ENCODE peak calls at places on chromosome 7, in five cellular contexts. P is foreskin fibroblast, U is transverse colon, T is GM12891, A is globus pallidus. D is an unnamed sample.

GRCh38 chr7:25619963-25620799 is 391.9 kb upstream of the NPVF start:
- DNase-seq in T (no peak), P (no peak), U (peak; percentile 38), A (peak; percentile 55), D (no peak)

GRCh38 chr7:135405969-135406368 is 103.9 kb downstream of the CNOT4 start:
- DNase-seq in U (no peak), P (no peak), T (no peak), A (no peak), D (no peak)

GRCh38 chr7:25549315-25549933 is 321.1 kb upstream of the NPVF start:
- DNase-seq in P (no peak), U (no peak), T (no peak), A (no peak), D (no peak)

GRCh38 chr7:151137076-151137611 is 30.4 kb downstream of the GBX1 start:
- DNase-seq in T (peak; percentile 16), U (no peak), P (no peak), A (no peak), D (no peak)

GRCh38 chr7:1677206-1678069 is 7.4 kb downstream of the ELFN1 start:
- DNase-seq in A (no peak), T (no peak), U (no peak), P (no peak), D (no peak)

GRCh38 chr7:155871211-155871610 is 58.9 kb upstream of the SHH start:
- DNase-seq in U (no peak), P (no peak), A (no peak), T (no peak), D (no peak)

GRCh38 chr7:600149-600814 is 80.6 kb upstream of the PDGFA start:
- DNase-seq in P (no peak), A (no peak), T (no peak), U (no peak), D (no peak)

GRCh38 chr7:80372415-80372814 is 139.4 kb downstream of the GNAT3 start:
- DNase-seq in A (no peak), U (no peak), T (no peak), P (peak; percentile 49), D (peak; percentile 27)

GRCh38 chr7:158849553-158850389 is 6.6 kb upstream of the DYNC2I1 start:
- DNase-seq in U (peak; percentile 76), A (no peak), T (no peak), P (no peak), D (no peak)

GRCh38 chr7:134723904-134724303 is 55.5 kb upstream of the CALD1 start:
- DNase-seq in P (no peak), T (no peak), U (no peak), A (no peak), D (no peak)

GRCh38 chr7:2471396-2471795 is 4.8 kb downstream of the GRIFIN start:
- DNase-seq in A (no peak), U (no peak), T (no peak), P (no peak), D (no peak)

GRCh38 chr7:133081119-133081604 is 728 bp downstream of the CHCHD3 start:
- DNase-seq in U (peak; percentile 19), P (peak; percentile 37), A (no peak), T (no peak), D (peak; percentile 26)

GRCh38 chr7:55124989-55125875 is 106.4 kb downstream of the EGFR start:
- DNase-seq in T (no peak), U (no peak), A (no peak), P (peak; percentile 65), D (peak; percentile 33)

GRCh38 chr7:84058311-84059076 is 136.1 kb downstream of the SEMA3A start:
- DNase-seq in P (peak; percentile 43), U (no peak), T (no peak), A (no peak), D (peak; percentile 29)

GRCh38 chr7:3922175-3922635 is 621.2 kb downstream of the SDK1 start:
- DNase-seq in T (no peak), A (peak; percentile 69), P (peak; percentile 86), U (peak; percentile 16), D (no peak)

GRCh38 chr7:19560111-19560883 is 148.5 kb downstream of the POLR1F start:
- DNase-seq in U (no peak), P (peak; percentile 63), A (no peak), T (no peak), D (no peak)

GRCh38 chr7:24874791-24875190 is 105.2 kb downstream of the OSBPL3 start:
- DNase-seq in T (no peak), U (no peak), P (no peak), A (no peak), D (no peak)

D was measured in hepatic stellate cell.